ENCODE peak calls at places on chromosomes 16 and 17, in five cellular contexts. J is tibial nerve, A is NB4, X is ovary, F is GM12878. S is an unnamed sample.

GRCh38 chr17:1221209-1221608 is 41.4 kb upstream of the ABR start:
- DNase-seq in J (no peak), A (no peak), X (no peak), F (no peak), S (no peak)

GRCh38 chr16:88312732-88313131 is 70.0 kb upstream of the ZNF469 start:
- DNase-seq in J (no peak), A (no peak), X (no peak), F (no peak), S (no peak)

GRCh38 chr16:88014201-88014781 is 63.1 kb downstream of the BANP start:
- DNase-seq in J (no peak), A (no peak), X (no peak), F (no peak), S (no peak)

GRCh38 chr17:78278139-78278741 is 46.8 kb downstream of the TMEM235 start:
- DNase-seq in J (no peak), A (no peak), X (no peak), F (no peak), S (no peak)

GRCh38 chr16:73093146-73094144 is 45.5 kb upstream of the ZFHX3 start:
- DNase-seq in J (no peak), A (no peak), X (no peak), F (no peak), S (no peak)

GRCh38 chr17:50787106-50787505 is 19.8 kb upstream of the ANKRD40CL start:
- DNase-seq in J (no peak), A (no peak), X (no peak), F (no peak), S (no peak)

GRCh38 chr16:14462811-14463210 is 167.2 kb downstream of the PARN start:
- DNase-seq in J (no peak), A (no peak), X (no peak), F (no peak), S (no peak)

GRCh38 chr17:68738044-68738443 is 136.9 kb upstream of the FAM20A start:
- DNase-seq in J (no peak), A (no peak), X (peak; percentile 59), F (no peak), S (no peak)

GRCh38 chr17:20999841-21000532 is 42.8 kb downstream of the USP22 start:
- DNase-seq in J (no peak), A (no peak), X (peak; percentile 29), F (no peak), S (no peak)

GRCh38 chr16:84024854-84025253 is 17.7 kb downstream of the SLC38A8 start:
- DNase-seq in J (no peak), A (no peak), X (no peak), F (no peak), S (no peak)

GRCh38 chr16:84449156-84450140 is 55.0 kb downstream of the MEAK7 start:
- DNase-seq in J (no peak), A (no peak), X (peak; percentile 26), F (no peak), S (no peak)

GRCh38 chr17:53626286-53626685 is 196.4 kb upstream of the KIF2B start:
- DNase-seq in J (no peak), A (no peak), X (no peak), F (no peak), S (no peak)

GRCh38 chr17:48596000-48596734 is 2.6 kb upstream of the HOXB5 start:
- DNase-seq in J (no peak), A (no peak), X (no peak), F (no peak), S (no peak)

GRCh38 chr16:89957214-89957785 is 8.7 kb downstream of the DEF8 start:
- DNase-seq in J (no peak), A (no peak), X (no peak), F (no peak), S (no peak)

GRCh38 chr16:88691924-88692560 is 5.7 kb upstream of the SNAI3 start:
- DNase-seq in J (no peak), A (peak; percentile 98), X (no peak), F (no peak), S (no peak)

GRCh38 chr17:43898446-43898845 is 8.9 kb downstream of the MPP2 start:
- DNase-seq in J (no peak), A (no peak), X (no peak), F (no peak), S (no peak)

GRCh38 chr16:11178424-11178823 is 77.6 kb downstream of the SOCS1 start:
- DNase-seq in J (no peak), A (no peak), X (no peak), F (no peak), S (no peak)
- TF ChIP-seq POLR2A in J (no peak), A (no peak), X (no peak), F (no peak), S (no peak)

GRCh38 chr17:61597606-61598005 is 6.6 kb upstream of the NACA2 start:
- DNase-seq in J (no peak), A (no peak), X (no peak), F (no peak), S (no peak)
- TF ChIP-seq POLR2A in J (no peak), A (no peak), X (no peak), F (no peak), S (no peak)

GRCh38 chr16:22189473-22190168 is 16.5 kb upstream of the EEF2K start:
- DNase-seq in J (peak; percentile 55), A (no peak), X (peak; percentile 78), F (no peak), S (peak; percentile 74)
- TF ChIP-seq POLR2A in J (no peak), A (no peak), X (no peak), F (no peak), S (no peak)

GRCh38 chr17:57861737-57862409 is 12.0 kb upstream of the MRPS23 start:
- DNase-seq in J (peak; percentile 53), A (no peak), X (peak; percentile 70), F (no peak), S (peak; percentile 84)
- TF ChIP-seq POLR2A in J (no peak), A (no peak), X (no peak), F (no peak), S (peak; percentile 41)

DNA sequence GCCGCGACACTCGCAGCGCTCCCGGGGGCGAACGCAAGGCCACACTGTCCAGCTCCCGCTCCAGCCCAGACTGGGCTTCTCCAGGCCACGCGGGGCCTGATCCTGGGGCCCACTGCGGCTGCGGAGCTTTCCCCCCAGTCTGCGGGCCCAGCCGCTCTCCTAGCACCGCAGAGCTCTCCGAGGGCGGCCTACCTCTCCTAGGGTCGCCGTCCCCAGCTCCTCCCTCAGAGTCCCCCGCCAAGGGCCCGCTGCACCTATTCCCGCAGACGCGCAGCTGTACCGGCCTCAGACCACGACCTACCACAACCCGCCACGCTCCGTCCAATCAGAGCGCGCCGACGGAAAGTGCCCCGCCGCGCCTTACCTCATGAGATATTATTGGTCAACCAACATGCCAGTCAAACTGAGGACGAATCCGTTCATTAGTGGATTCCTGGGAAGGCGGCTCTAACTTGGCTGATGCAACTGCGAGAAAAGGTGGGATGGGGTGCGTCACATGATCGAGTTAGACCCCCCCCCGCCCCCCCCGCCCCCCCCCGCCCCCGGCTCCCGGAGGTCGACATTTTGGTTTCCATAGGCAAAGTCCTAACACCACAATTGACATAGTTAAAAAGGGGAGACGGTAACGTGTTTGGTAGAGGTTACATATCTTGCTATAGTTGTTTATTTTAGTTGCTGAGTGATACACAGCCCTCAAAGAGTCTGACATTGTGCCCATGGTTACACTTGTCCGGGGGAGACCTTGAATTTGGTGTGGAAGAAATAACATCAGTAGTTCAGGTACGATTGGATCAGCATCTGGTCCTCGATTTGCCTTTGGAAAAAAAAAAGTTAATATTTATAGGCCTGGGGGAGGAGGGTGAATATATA is at the start of gene AARS1:
- DNase-seq in J (peak; percentile 98), A (peak; percentile 100), X (peak; percentile 95), F (peak; percentile 98), S (peak; percentile 97)
- TF ChIP-seq POLR2A in J (peak; percentile 92), A (peak; percentile 88), X (peak; percentile 92), F (peak; percentile 97), S (peak; percentile 56)

GRCh38 chr16:1705688-1706385 is at the start of gene MAPK8IP3:
- DNase-seq in J (peak; percentile 89), A (peak; percentile 83), X (peak; percentile 96), F (peak; percentile 43), S (peak; percentile 97)
- TF ChIP-seq POLR2A in J (peak; percentile 90), A (peak; percentile 74), X (peak; percentile 93), F (peak; percentile 96), S (peak; percentile 77)

GRCh38 chr17:58083491-58084316 is 485 bp downstream of the DYNLL2 start:
- DNase-seq in J (no peak), A (peak; percentile 74), X (peak; percentile 72), F (no peak), S (peak; percentile 84)
- TF ChIP-seq POLR2A in J (no peak), A (no peak), X (no peak), F (peak; percentile 83), S (peak; percentile 9)

GRCh38 chr16:12758670-12759558 is 44.8 kb downstream of the CPPED1 start:
- DNase-seq in J (no peak), A (no peak), X (no peak), F (no peak), S (no peak)
- TF ChIP-seq POLR2A in J (no peak), A (no peak), X (no peak), F (no peak), S (no peak)

GRCh38 chr17:45643591-45643990 is 140.5 kb upstream of the CRHR1 start:
- DNase-seq in J (no peak), A (no peak), X (no peak), F (no peak), S (no peak)
- TF ChIP-seq POLR2A in J (no peak), A (no peak), X (no peak), F (no peak), S (no peak)

S was measured in heart left ventricle.